ENCODE peak calls at places on chromosome X, in ten cellular contexts. O is prostate gland; S is aorta; B is kidney tubule cell; W is WTC11; K is NCI-H345; Q is activated CD8-positive, alpha-beta memory T cell treated with anti-CD3 and anti-CD28 coated beads, Interleukin-2, amount 50 U/mL, for 48 hours; I is lung; U is mesenchymal stem cell; N is HFF-Myc. V is an unnamed sample.
A peak's percentile ranks its signal among the peaks of the same experiment; 100 is the strongest.

GRCh38 chrX:111040377-111041017 is 55.5 kb upstream of the PAK3 start:
- DNase-seq in K (no peak), B (peak; percentile 86), N (no peak), I (no peak), Q (no peak), S (no peak), O (no peak), W (no peak), U (peak; percentile 0), V (no peak)

GRCh38 chrX:137926090-137926489 is 360.2 kb downstream of the ZIC3 start:
- DNase-seq in N (no peak), I (no peak), S (no peak), W (peak; percentile 19), Q (no peak), K (no peak), B (peak; percentile 17), U (no peak), O (no peak), V (no peak)

GRCh38 chrX:15136795-15137194 is 133.1 kb downstream of the ASB9 start:
- DNase-seq in U (no peak), B (no peak), W (no peak), K (no peak), N (no peak), I (no peak), S (no peak), O (no peak), Q (no peak), V (no peak)

GRCh38 chrX:43949669-43950068 is 23.5 kb downstream of the NDP start:
- DNase-seq in N (no peak), I (no peak), K (no peak), W (peak; percentile 63), B (peak; percentile 47), S (no peak), O (no peak), U (no peak), Q (peak; percentile 51), V (peak; percentile 25)

GRCh38 chrX:134013528-134013927 is 28.1 kb upstream of the GPC3 start:
- DNase-seq in O (no peak), K (no peak), S (no peak), N (no peak), Q (no peak), I (no peak), B (no peak), U (no peak), W (no peak), V (no peak)

GRCh38 chrX:140661657-140662056 is 47.9 kb upstream of the LINC00632 start:
- DNase-seq in U (no peak), Q (no peak), S (no peak), I (no peak), W (no peak), O (no peak), B (peak; percentile 2), N (no peak), K (no peak), V (no peak)

GRCh38 chrX:57906790-57907189 is 3.5 kb downstream of the ZXDA start:
- DNase-seq in U (no peak), Q (no peak), I (no peak), N (no peak), W (no peak), O (no peak), B (peak; percentile 38), S (no peak), K (no peak), V (no peak)

GRCh38 chrX:139224953-139225665 is 305.4 kb upstream of the F9 start:
- DNase-seq in B (no peak), W (peak; percentile 52), I (no peak), U (no peak), K (no peak), S (no peak), Q (no peak), O (no peak), N (no peak), V (no peak)

V was measured in pancreas.